ENCODE peak calls at places on chromosome 16, in seven cellular contexts. Y, Z, A, G, L, B and J are unnamed samples.
A peak's percentile ranks its signal among the peaks of the same experiment; 100 is the strongest.

GRCh38 chr16:28110479-28110878 is 47.0 kb upstream of the GSG1L start:
- DNase-seq in Y (no peak), Z (no peak), A (no peak), G (no peak), L (no peak), B (no peak), J (no peak)

GRCh38 chr16:66441586-66442375 is 14.7 kb downstream of the BEAN1 start:
- DNase-seq in Y (no peak), Z (no peak), A (no peak), G (peak; percentile 47), L (no peak), B (no peak), J (no peak)

GRCh38 chr16:3590736-3591435 is 13.7 kb upstream of the NLRC3 start:
- DNase-seq in Y (no peak), Z (no peak), A (no peak), G (no peak), L (no peak), B (no peak), J (no peak)

GRCh38 chr16:55154261-55154660 is 169.7 kb upstream of the IRX6 start:
- DNase-seq in Y (no peak), Z (no peak), A (no peak), G (no peak), L (no peak), B (no peak), J (no peak)

GRCh38 chr16:1791943-1792812 is 1.3 kb downstream of the IGFALS start:
- DNase-seq in Y (no peak), Z (no peak), A (no peak), G (no peak), L (no peak), B (no peak), J (no peak)

GRCh38 chr16:52515068-52515671 is 31.8 kb downstream of the TOX3 start:
- DNase-seq in Y (no peak), Z (no peak), A (no peak), G (no peak), L (no peak), B (no peak), J (no peak)

GRCh38 chr16:68396481-68396880 is 51.8 kb downstream of the SMPD3 start:
- DNase-seq in Y (peak; percentile 73), Z (peak; percentile 24), A (no peak), G (peak; percentile 64), L (peak; percentile 32), B (no peak), J (no peak)

GRCh38 chr16:16143038-16143763 is 80.1 kb downstream of the ABCC6 start:
- DNase-seq in Y (peak; percentile 23), Z (no peak), A (no peak), G (no peak), L (peak; percentile 69), B (no peak), J (no peak)

GRCh38 chr16:10741844-10742243 is 1.8 kb upstream of the NUBP1 start:
- DNase-seq in Y (no peak), Z (no peak), A (no peak), G (no peak), L (no peak), B (no peak), J (peak; percentile 67)

GRCh38 chr16:28589930-28590329 is 6.9 kb downstream of the SULT1A2 start:
- DNase-seq in Y (no peak), Z (no peak), A (no peak), G (no peak), L (no peak), B (no peak), J (no peak)

GRCh38 chr16:11896776-11897175 is 19.0 kb downstream of the GSPT1 start:
- DNase-seq in Y (no peak), Z (no peak), A (no peak), G (peak; percentile 83), L (no peak), B (no peak), J (no peak)

GRCh38 chr16:67240506-67240905 is 6.8 kb downstream of the FHOD1 start:
- DNase-seq in Y (no peak), Z (no peak), A (peak; percentile 59), G (peak; percentile 57), L (no peak), B (no peak), J (no peak)

GRCh38 chr16:55035037-55035436 is 104.4 kb downstream of the IRX5 start:
- DNase-seq in Y (peak; percentile 34), Z (no peak), A (no peak), G (peak; percentile 12), L (peak; percentile 39), B (peak; percentile 40), J (peak; percentile 37)

GRCh38 chr16:69195371-69196029 is 8.5 kb downstream of the SNTB2 start:
- DNase-seq in Y (no peak), Z (no peak), A (no peak), G (no peak), L (no peak), B (no peak), J (no peak)

GRCh38 chr16:81832801-81833547 is 53.9 kb downstream of the PLCG2 start:
- DNase-seq in Y (peak; percentile 15), Z (no peak), A (no peak), G (no peak), L (no peak), B (no peak), J (no peak)
- H3K4me3 ChIP-seq in Y (no peak overlapping the region), Z (no peak overlapping the region), A (no peak overlapping the region), G (no peak overlapping the region), L (no peak overlapping the region), B (no peak overlapping the region), J (no peak overlapping the region)

DNA sequence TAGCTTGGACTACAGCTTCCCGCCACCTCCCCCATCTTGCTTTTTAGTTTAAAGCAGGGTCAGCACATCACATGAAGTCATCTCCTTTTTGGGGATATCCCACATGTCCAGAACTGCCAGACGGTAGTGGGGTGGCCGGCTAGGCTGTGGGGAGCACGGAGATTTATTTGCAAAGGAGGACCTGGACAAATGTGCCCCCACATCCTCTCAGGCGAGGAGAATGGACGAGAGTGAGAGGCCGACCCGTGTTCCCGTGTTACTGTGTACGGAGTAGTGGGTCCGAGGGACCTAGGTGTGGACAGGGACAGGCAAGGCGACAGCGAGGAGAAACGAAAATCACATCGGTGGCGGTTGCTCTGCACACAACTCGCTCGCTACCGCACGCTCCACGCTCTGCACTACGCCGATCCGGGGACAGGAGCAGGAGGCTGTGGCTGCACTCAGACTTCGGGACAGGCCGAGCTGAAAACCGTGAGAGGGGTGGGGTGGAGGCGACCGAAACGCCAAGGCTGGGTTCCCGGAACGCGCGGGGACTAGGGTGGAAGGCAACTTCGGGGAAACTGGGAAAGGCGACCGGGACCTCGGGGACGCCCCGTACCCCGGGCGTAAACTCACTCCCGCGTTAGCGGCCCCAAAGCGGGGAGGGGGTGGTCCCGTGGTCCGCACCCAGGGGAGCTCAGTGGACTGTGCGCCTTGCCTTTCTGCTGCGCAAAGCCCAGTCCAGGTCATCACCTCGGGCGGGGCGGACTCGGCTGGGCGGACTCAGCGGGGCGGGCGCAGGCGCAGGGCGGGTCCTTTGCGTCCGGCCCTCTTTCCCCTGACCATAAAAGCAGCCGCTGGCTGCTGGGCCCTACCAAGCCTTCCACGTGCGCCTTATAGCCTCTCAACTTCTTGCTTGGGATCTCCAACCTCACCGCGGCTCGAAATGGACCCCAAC is at the start of gene MT1A:
- DNase-seq in Y (no peak), Z (peak; percentile 40), A (peak; percentile 87), G (peak; percentile 60), L (peak; percentile 23), B (peak; percentile 95), J (peak; percentile 88)
- H3K4me3 ChIP-seq in Y (no peak within 1 kb of the TSS), Z (peak within 1 kb of the TSS; percentile 70), A (peak within 1 kb of the TSS; percentile 69), G (peak within 1 kb of the TSS; percentile 59), L (peak within 1 kb of the TSS; percentile 43), B (peak within 1 kb of the TSS; percentile 57), J (peak within 1 kb of the TSS; percentile 36)

DNA sequence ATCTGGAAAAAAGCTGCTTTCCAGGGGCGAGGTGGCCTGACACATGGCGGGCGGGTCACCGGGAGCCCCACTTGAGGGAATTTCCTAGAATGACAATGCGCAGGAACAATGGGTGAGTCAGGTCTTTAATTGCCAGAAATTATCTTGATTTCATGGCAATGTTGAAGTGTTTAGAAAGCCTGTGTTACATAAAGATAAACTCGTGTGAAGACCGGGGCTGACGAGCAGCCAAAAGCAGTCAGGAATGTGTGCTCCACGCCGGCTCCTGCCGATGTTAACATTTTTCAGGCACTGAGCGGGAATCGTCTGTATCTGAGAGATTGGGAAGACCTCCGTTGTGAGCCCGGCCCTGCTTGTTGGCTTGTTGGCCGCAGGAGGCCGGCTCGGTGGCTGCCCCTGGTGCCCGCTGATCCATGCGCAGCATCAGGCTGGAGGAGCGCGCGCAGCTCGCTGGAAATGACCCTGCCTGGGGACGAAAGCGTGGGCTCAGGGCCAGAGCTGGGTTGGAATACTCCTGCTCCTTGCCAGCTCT is 353.1 kb downstream of the FOXL1 start:
- DNase-seq in Y (no peak), Z (no peak), A (no peak), G (peak; percentile 87), L (no peak), B (peak; percentile 84), J (peak; percentile 77)
- H3K4me3 ChIP-seq in Y (no peak overlapping the region), Z (peak overlapping the region; percentile 2), A (no peak overlapping the region), G (peak overlapping the region; percentile 6), L (no peak overlapping the region), B (peak overlapping the region; percentile 39), J (peak overlapping the region; percentile 17)

DNA sequence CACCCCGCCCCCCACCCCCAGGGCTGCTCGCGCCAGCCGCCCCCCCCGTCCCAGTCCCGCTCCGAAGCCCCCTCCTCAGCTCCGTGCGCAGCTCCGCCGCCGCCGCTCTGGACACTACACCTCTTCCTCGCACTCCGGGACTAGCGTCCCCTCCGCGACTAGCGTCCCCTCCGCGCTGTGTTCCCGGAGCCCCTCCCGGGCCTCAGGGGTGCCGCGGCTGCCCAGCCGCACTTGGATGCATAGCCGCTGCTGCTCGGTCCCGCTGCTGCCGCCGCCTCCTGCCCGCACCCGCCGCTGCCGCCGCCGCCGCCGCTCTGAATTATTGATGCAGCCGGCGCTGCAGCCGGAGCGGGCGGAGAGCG is at the start of gene CBLN1:
- DNase-seq in Y (no peak), Z (no peak), A (no peak), G (no peak), L (no peak), B (no peak), J (no peak)
- H3K4me3 ChIP-seq in Y (peak within 1 kb of the TSS; percentile 35), Z (peak within 1 kb of the TSS; percentile 68), A (peak within 1 kb of the TSS; percentile 67), G (peak within 1 kb of the TSS; percentile 7), L (peak within 1 kb of the TSS; percentile 57), B (peak within 1 kb of the TSS; percentile 48), J (peak within 1 kb of the TSS; percentile 51)

DNA sequence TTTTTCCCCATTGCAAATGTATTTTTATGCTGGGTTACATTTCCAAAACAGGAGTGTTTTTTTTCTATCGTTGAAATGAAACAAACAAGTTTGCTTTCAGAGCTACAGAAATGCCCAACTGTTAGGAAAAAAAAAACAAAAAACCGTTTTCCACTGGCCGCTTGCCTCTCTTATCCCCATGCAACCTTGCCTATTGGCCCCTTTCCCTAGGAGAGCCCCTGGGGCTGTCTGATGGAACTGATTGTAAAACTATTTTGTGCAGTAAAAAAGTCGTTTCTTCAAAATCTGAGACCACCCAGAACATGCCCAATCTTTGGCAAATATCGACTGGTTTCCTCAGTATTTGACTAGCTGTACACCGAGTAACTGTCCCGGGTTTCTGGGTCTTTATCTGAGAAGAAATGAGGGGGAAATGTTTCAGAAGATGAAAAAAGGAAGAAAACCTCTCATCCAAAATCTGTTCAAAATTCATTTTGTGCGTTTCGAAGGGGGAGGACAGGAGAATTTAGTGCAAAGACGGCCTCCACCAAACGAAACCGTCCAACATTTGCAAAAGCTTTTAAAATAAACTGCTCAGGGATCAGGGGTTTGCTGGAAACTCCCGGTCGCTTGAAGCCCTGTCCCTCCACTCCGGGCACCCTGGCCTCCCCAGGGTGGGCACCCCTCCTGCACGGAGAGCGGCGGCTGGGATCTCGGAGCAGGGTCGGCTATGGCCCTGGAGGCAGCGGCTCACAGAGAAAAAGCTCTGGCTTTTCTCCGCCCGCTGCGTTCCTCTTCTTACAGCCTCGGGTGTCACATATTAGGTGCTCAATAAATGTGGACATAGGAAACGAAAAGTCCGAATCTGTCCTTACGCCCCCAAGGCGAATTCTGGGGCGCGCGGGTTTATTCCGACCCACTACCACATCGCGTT is 1.0 kb upstream of the GNAO1 start:
- DNase-seq in Y (no peak), Z (no peak), A (no peak), G (peak; percentile 10), L (no peak), B (no peak), J (peak; percentile 17)
- H3K4me3 ChIP-seq in Y (no peak overlapping the region), Z (peak overlapping the region; percentile 80), A (peak overlapping the region; percentile 54), G (peak overlapping the region; percentile 50), L (peak overlapping the region; percentile 61), B (peak overlapping the region; percentile 85), J (peak overlapping the region; percentile 50)

GRCh38 chr16:71425746-71426068 is 16.1 kb downstream of the TLE7 start:
- DNase-seq in Y (no peak), Z (no peak), A (no peak), G (no peak), L (no peak), B (no peak), J (no peak)
- H3K4me3 ChIP-seq in Y (no peak overlapping the region), Z (peak overlapping the region; percentile 53), A (no peak overlapping the region), G (peak overlapping the region; percentile 55), L (peak overlapping the region; percentile 50), B (no peak overlapping the region), J (no peak overlapping the region)